ENCODE peak calls at places on chromosomes 16 and 17, in seven cellular contexts. X is progenitor cell of endocrine pancreas, Q is RWPE1, J is upper lobe of right lung, K is kidney, E is DND-41, Z is right lobe of liver. S is an unnamed sample.
A peak's percentile ranks its signal among the peaks of the same experiment; 100 is the strongest.

GRCh38 chr17:38352245-38353083 is 820 bp downstream of the SOCS7 start:
- DNase-seq in X (no peak), Q (no peak), J (peak; percentile 77), K (peak; percentile 85), E (peak; percentile 44), Z (no peak), S (peak; percentile 76)

GRCh38 chr17:55238931-55239297 is 25.8 kb upstream of the HLF start:
- DNase-seq in X (no peak), Q (peak; percentile 16), J (no peak), K (no peak), E (peak; percentile 32), Z (peak; percentile 51), S (no peak)

GRCh38 chr17:4658478-4659305 is 17.2 kb upstream of the ALOX15 start:
- DNase-seq in X (no peak), Q (no peak), J (peak; percentile 7), K (no peak), E (no peak), Z (no peak), S (peak; percentile 64)

GRCh38 chr17:38326996-38327792 is 16.6 kb downstream of the GPR179 start:
- DNase-seq in X (no peak), Q (no peak), J (no peak), K (no peak), E (peak; percentile 29), Z (peak; percentile 48), S (peak; percentile 40)

GRCh38 chr16:4105848-4106247 is 10.4 kb downstream of the ADCY9 start:
- DNase-seq in X (no peak), Q (no peak), J (no peak), K (no peak), E (no peak), Z (no peak), S (no peak)

GRCh38 chr17:46166692-46167249 is 26.5 kb downstream of the KANSL1 start:
- DNase-seq in X (no peak), Q (no peak), J (no peak), K (no peak), E (no peak), Z (no peak), S (no peak)

GRCh38 chr16:80573700-80574120 is 32.9 kb downstream of the DYNLRB2 start:
- DNase-seq in X (no peak), Q (no peak), J (no peak), K (no peak), E (no peak), Z (no peak), S (no peak)

GRCh38 chr16:89996178-89996489 is 23.1 kb downstream of the DBNDD1 start:
- DNase-seq in X (no peak), Q (no peak), J (no peak), K (no peak), E (no peak), Z (no peak), S (no peak)

GRCh38 chr17:40480501-40481003 is 20.9 kb downstream of the TNS4 start:
- DNase-seq in X (no peak), Q (peak; percentile 50), J (no peak), K (no peak), E (peak; percentile 72), Z (no peak), S (peak; percentile 64)

GRCh38 chr17:82116246-82116645 is 18.2 kb upstream of the FASN start:
- DNase-seq in X (no peak), Q (no peak), J (no peak), K (no peak), E (no peak), Z (no peak), S (no peak)

GRCh38 chr17:48513653-48514482 is 16.9 kb downstream of the HOXB1 start:
- DNase-seq in X (no peak), Q (no peak), J (no peak), K (no peak), E (no peak), Z (no peak), S (no peak)

GRCh38 chr17:74467221-74467951 is 952 bp downstream of the CD300A start:
- DNase-seq in X (peak; percentile 49), Q (no peak), J (no peak), K (peak; percentile 68), E (peak; percentile 22), Z (no peak), S (no peak)

GRCh38 chr17:19723967-19724366 is 7.6 kb upstream of the SLC47A2 start:
- DNase-seq in X (no peak), Q (peak; percentile 89), J (no peak), K (peak; percentile 51), E (no peak), Z (no peak), S (no peak)

GRCh38 chr16:2023098-2023925 is 3.4 kb upstream of the NHERF2 start:
- DNase-seq in X (peak; percentile 97), Q (peak; percentile 89), J (peak; percentile 96), K (peak; percentile 97), E (peak; percentile 95), Z (peak; percentile 96), S (peak; percentile 87)

GRCh38 chr17:77795685-77796084 is 162.8 kb upstream of the TNRC6C start:
- DNase-seq in X (no peak), Q (no peak), J (no peak), K (no peak), E (no peak), Z (no peak), S (no peak)

GRCh38 chr16:70568601-70569217 is 45.1 kb downstream of the SF3B3 start:
- DNase-seq in X (no peak), Q (no peak), J (no peak), K (no peak), E (no peak), Z (no peak), S (peak; percentile 22)

GRCh38 chr16:82093901-82094300 is 58.8 kb downstream of the HSD17B2 start:
- DNase-seq in X (no peak), Q (no peak), J (no peak), K (no peak), E (no peak), Z (no peak), S (peak; percentile 9)

GRCh38 chr16:1157639-1158455 is 4.9 kb downstream of the CACNA1H start:
- DNase-seq in X (no peak), Q (no peak), J (no peak), K (no peak), E (no peak), Z (no peak), S (no peak)

GRCh38 chr16:16143941-16144340 is 79.4 kb downstream of the ABCC6 start:
- DNase-seq in X (no peak), Q (peak; percentile 28), J (no peak), K (no peak), E (no peak), Z (no peak), S (no peak)

GRCh38 chr16:19959736-19960135 is 75.1 kb upstream of the GPRC5B start:
- DNase-seq in X (no peak), Q (no peak), J (no peak), K (no peak), E (no peak), Z (no peak), S (no peak)

GRCh38 chr17:18158022-18158600 is 25.5 kb upstream of the ALKBH5 start:
- DNase-seq in X (peak; percentile 76), Q (peak; percentile 84), J (peak; percentile 99), K (peak; percentile 99), E (no peak), Z (peak; percentile 88), S (peak; percentile 50)

GRCh38 chr17:1147664-1148063 is 32.1 kb downstream of the ABR start:
- DNase-seq in X (no peak), Q (peak; percentile 64), J (no peak), K (no peak), E (peak; percentile 13), Z (no peak), S (no peak)
- TF ChIP-seq CTCF in X (peak; percentile 50), Q (peak; percentile 40), J (peak; percentile 37), K (no peak), E (peak; percentile 32), Z (peak; percentile 8), S (no peak)

GRCh38 chr16:85274924-85275323 is 162.7 kb upstream of the CIBAR2 start:
- DNase-seq in X (no peak), Q (no peak), J (no peak), K (no peak), E (no peak), Z (no peak), S (no peak)

GRCh38 chr16:85276258-85276657 is 164.0 kb upstream of the CIBAR2 start:
- DNase-seq in X (no peak), Q (no peak), J (no peak), K (no peak), E (no peak), Z (no peak), S (no peak)

GRCh38 chr16:85274501-85274900 is 162.2 kb upstream of the CIBAR2 start:
- DNase-seq in X (no peak), Q (no peak), J (no peak), K (no peak), E (no peak), Z (no peak), S (no peak)

GRCh38 chr16:85276741-85277140 is 164.5 kb upstream of the CIBAR2 start:
- DNase-seq in X (no peak), Q (no peak), J (no peak), K (no peak), E (no peak), Z (no peak), S (no peak)

DNA sequence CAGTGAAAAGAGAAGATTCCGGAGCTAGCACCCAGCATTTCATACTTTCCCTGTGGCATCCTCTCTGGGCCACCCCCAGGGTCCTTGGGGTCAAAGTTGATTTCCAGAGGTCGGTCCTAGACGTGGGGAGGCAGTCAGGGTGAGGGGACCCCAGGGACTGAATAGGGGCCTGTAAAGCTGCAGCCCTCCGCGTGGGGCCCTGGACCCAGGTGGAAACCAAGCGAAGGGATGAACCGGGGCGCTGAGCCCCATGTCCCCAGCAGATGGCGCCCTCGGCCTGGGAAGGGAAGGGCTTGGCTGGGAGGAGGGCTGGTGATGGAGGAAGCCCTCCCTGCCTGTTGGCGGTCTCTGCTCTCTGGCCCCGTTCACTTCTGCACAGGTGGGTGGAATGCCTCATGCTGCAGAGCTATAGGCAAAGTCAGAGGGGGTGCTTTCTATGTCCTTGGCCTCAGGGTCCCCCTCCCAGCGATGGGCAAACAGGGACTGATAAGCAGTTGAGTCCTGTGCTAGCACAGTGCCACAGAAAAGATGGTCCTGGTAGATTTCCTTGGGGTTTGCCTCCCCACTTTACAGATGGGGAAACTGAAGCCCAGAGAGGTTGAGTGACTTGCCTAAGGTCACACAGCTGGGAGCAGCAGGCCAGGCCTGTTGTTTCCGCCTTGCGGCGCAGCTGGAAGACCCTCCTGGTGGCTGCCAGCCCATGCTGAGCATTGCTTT is 163.4 kb upstream of the CIBAR2 start:
- DNase-seq in X (peak; percentile 82), Q (peak; percentile 75), J (peak; percentile 85), K (no peak), E (peak; percentile 77), Z (peak; percentile 75), S (peak; percentile 74)
- TF ChIP-seq CTCF in X (peak; percentile 98), Q (peak; percentile 94), J (peak; percentile 90), K (peak; percentile 82), E (peak; percentile 95), Z (peak; percentile 92), S (peak; percentile 97)

GRCh38 chr16:29678691-29679267 is at the start of gene QPRT:
- DNase-seq in X (peak; percentile 51), Q (no peak), J (peak; percentile 71), K (no peak), E (no peak), Z (peak; percentile 85), S (no peak)
- TF ChIP-seq CTCF in X (no peak), Q (no peak), J (no peak), K (no peak), E (no peak), Z (no peak), S (no peak)

DNA sequence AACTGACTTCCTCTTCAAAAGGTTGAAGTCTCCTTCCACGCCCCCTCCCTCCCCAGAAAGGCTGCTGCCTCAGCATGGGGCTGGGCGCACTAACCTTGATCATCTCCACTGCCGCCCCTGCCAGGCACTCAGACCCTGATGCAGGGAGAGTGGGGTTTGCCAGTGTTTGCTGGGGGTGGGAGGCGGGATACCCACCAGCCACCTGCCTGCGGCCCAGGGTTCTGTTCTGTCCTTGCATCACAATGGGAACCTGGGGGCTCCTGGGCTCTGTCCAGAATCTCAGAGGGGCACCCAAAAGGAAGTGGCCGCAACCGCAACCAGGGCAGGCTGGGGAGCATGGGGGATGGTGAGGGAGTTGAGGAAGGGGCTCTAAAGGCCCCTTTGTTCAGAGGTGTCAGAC is 27.4 kb downstream of the KIFC3 start:
- DNase-seq in X (no peak), Q (no peak), J (no peak), K (peak; percentile 51), E (no peak), Z (no peak), S (no peak)
- TF ChIP-seq CTCF in X (no peak), Q (no peak), J (no peak), K (no peak), E (no peak), Z (no peak), S (no peak)

S was measured in NB4.